ENCODE peak calls at places on chromosomes 5 and 9, in ten cellular contexts. G, Y, H, T, Q, S, E, L, N and X are unnamed samples.

GRCh38 chr5:123460296-123460729 is 37.1 kb upstream of the CEP120 start:
- DNase-seq in Y (no peak), S (peak; percentile 69), N (no peak), E (no peak), T (peak; percentile 58), Q (no peak), L (no peak), G (peak; percentile 21), H (no peak), X (peak; percentile 50)

GRCh38 chr5:137995747-137996123 is 37.1 kb downstream of the FAM13B start:
- DNase-seq in E (no peak), L (no peak), G (no peak), N (no peak), H (no peak), Q (no peak), T (no peak), S (no peak), Y (no peak), X (no peak)

GRCh38 chr5:177369050-177369912 is 11.6 kb downstream of the RGS14 start:
- DNase-seq in E (no peak), N (no peak), Q (peak; percentile 58), T (no peak), L (no peak), Y (no peak), H (peak; percentile 48), G (peak; percentile 47), S (peak; percentile 49), X (peak; percentile 76)

GRCh38 chr9:128091144-128091543 is 23.1 kb downstream of the SLC25A25 start:
- DNase-seq in G (no peak), N (peak; percentile 86), E (peak; percentile 72), T (peak; percentile 48), Y (peak; percentile 86), H (peak; percentile 92), L (no peak), Q (no peak), S (no peak), X (peak; percentile 94)

GRCh38 chr9:73441890-73442818 is 290.5 kb downstream of the ANXA1 start:
- DNase-seq in G (no peak), L (no peak), T (no peak), S (no peak), Q (peak; percentile 52), N (no peak), H (no peak), Y (no peak), E (no peak), X (peak; percentile 86)

GRCh38 chr5:132136906-132137305 is 63.3 kb downstream of the CSF2 start:
- DNase-seq in L (no peak), N (peak; percentile 51), E (no peak), G (no peak), S (no peak), Q (no peak), Y (no peak), T (no peak), H (no peak), X (no peak)

GRCh38 chr9:31390352-31391025 is 994.0 kb upstream of the ACO1 start:
- DNase-seq in N (no peak), S (no peak), T (no peak), Y (no peak), H (no peak), E (no peak), L (no peak), G (no peak), Q (peak; percentile 3), X (no peak)

GRCh38 chr9:34650816-34651215 is 1.2 kb upstream of the IL11RA start:
- DNase-seq in L (no peak), H (no peak), S (no peak), E (no peak), Q (no peak), N (no peak), T (no peak), Y (no peak), G (no peak), X (no peak)

GRCh38 chr5:17343675-17344074 is 126.2 kb downstream of the BASP1 start:
- DNase-seq in Y (no peak), G (no peak), Q (no peak), E (no peak), S (peak; percentile 92), L (no peak), H (no peak), N (peak; percentile 86), T (no peak), X (no peak)

GRCh38 chr5:139671096-139671841 is 23.1 kb downstream of the CXXC5 start:
- DNase-seq in N (no peak), Q (peak; percentile 49), H (no peak), L (no peak), Y (no peak), T (no peak), S (no peak), E (no peak), G (no peak), X (no peak)
- H3K4me3 ChIP-seq in N (no peak overlapping the region), Q (no peak overlapping the region), H (no peak overlapping the region), L (no peak overlapping the region), Y (peak overlapping the region; percentile 3), T (no peak overlapping the region), S (no peak overlapping the region), E (peak overlapping the region; percentile 10), G (no peak overlapping the region), X (no peak overlapping the region)

GRCh38 chr9:120708526-120709224 is 5.6 kb downstream of the MEGF9 start:
- DNase-seq in E (no peak), G (no peak), T (no peak), L (no peak), H (no peak), Q (no peak), N (no peak), Y (no peak), S (no peak), X (no peak)

GRCh38 chr9:120712539-120713031 is 1.7 kb downstream of the MEGF9 start:
- DNase-seq in L (no peak), N (no peak), T (no peak), Y (no peak), S (peak; percentile 41), G (no peak), H (no peak), E (no peak), Q (peak; percentile 16), X (no peak)

GRCh38 chr9:120711354-120711753 is 2.9 kb downstream of the MEGF9 start:
- DNase-seq in Q (no peak), T (no peak), G (no peak), N (no peak), L (no peak), S (peak; percentile 44), H (no peak), Y (no peak), E (no peak), X (no peak)

GRCh38 chr9:120711841-120712538 is 2.3 kb downstream of the MEGF9 start:
- DNase-seq in H (no peak), T (no peak), Q (no peak), L (no peak), E (no peak), Y (no peak), S (peak; percentile 47), G (no peak), N (no peak), X (no peak)

GRCh38 chr9:120710110-120710981 is 3.9 kb downstream of the MEGF9 start:
- DNase-seq in E (no peak), T (no peak), G (peak; percentile 38), Q (peak; percentile 28), N (no peak), H (no peak), L (no peak), Y (no peak), S (peak; percentile 74), X (peak; percentile 23)
- H3K4me3 ChIP-seq in E (peak overlapping the region; percentile 22), T (peak overlapping the region; percentile 40), G (no peak overlapping the region), Q (no peak overlapping the region), N (no peak overlapping the region), H (peak overlapping the region; percentile 6), L (no peak overlapping the region), Y (peak overlapping the region; percentile 91), S (peak overlapping the region; percentile 86), X (no peak overlapping the region)

GRCh38 chr5:5453131-5453530 is 30.7 kb downstream of the ICE1 start:
- DNase-seq in L (no peak), N (no peak), E (no peak), Y (no peak), H (no peak), Q (no peak), G (no peak), S (no peak), T (no peak), X (no peak)

GRCh38 chr5:5461012-5461411 is 38.5 kb downstream of the ICE1 start:
- DNase-seq in H (no peak), T (no peak), Q (no peak), G (no peak), L (no peak), S (no peak), E (no peak), N (no peak), Y (no peak), X (no peak)

GRCh38 chr5:5454405-5454804 is 31.9 kb downstream of the ICE1 start:
- DNase-seq in Y (no peak), H (no peak), N (no peak), Q (no peak), E (no peak), T (no peak), L (no peak), G (no peak), S (no peak), X (no peak)

DNA sequence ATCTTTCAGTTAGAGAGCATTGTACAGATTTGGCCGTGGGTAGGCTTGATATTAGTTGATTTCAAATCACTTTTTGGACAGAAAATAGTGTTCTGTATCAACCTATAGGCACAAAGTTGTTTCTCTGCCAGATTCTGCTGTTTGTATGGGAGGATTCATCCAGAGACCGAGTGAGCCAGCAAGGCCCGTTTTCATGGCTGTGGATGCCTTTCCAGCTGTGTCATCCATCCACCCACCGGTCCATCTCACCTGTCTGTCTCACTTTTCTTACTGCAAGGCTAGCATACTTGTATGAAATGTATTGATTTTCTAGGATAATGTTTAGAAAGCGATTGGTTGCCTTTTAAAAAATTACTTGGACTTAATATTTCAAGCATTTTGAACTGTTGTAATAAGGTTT is 34.4 kb downstream of the ICE1 start:
- DNase-seq in T (no peak), N (no peak), L (no peak), G (no peak), E (no peak), Y (no peak), H (no peak), Q (no peak), S (no peak), X (no peak)
- H3K4me3 ChIP-seq in T (no peak overlapping the region), N (no peak overlapping the region), L (no peak overlapping the region), G (no peak overlapping the region), E (no peak overlapping the region), Y (no peak overlapping the region), H (no peak overlapping the region), Q (no peak overlapping the region), S (no peak overlapping the region), X (no peak overlapping the region)

DNA sequence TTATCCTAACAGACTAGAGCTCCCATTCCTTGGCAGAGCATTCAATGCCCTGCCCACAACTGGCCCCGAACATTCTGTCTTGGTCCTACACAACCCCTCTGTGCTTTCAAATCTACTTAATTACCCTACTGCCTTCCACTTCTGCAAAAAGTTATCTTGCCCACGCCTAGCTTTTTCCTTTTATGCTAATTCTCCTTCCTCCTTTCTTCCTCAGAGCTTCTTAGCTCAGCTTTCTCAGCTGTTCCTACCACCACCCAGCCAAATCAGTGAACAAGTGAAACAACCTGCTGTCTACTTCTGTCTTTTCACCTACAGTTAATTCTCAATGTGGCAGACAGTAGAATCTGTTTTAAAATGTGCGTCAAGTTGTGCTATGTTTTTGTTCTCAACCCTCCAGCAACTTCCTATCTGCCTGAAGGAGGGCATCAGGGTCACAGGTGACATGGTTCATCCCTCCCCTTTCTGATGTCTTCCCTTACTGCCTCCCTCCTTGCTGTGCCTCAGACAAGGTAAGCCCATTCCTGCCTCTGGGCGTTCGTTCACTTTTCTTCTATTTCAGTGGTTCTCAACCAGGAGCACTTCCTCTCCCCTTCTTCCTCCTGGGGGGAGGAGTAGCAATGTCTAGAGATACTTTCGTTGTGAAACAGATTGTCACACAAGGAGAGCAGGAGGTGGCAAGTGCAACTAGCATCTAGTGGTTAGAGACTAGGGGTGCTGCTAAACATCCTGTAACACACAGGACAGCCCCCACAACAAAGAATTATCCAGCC is 1.3 kb upstream of the REEP5 start:
- DNase-seq in G (no peak), S (no peak), H (no peak), T (no peak), N (no peak), E (no peak), Q (no peak), L (no peak), Y (peak; percentile 25), X (peak; percentile 23)
- H3K4me3 ChIP-seq in G (no peak overlapping the region), S (no peak overlapping the region), H (no peak overlapping the region), T (no peak overlapping the region), N (no peak overlapping the region), E (no peak overlapping the region), Q (no peak overlapping the region), L (no peak overlapping the region), Y (peak overlapping the region; percentile 75), X (no peak overlapping the region)